ENCODE peak calls at places on chromosome 9, in eight cellular contexts. A, U, T, K, I, D, F and L are unnamed samples.

GRCh38 chr9:4375424-4376195 is 75.7 kb upstream of the GLIS3 start:
- DNase-seq in A (peak; percentile 27), U (no peak), F (no peak), K (peak; percentile 89), T (no peak), I (no peak), D (peak; percentile 93), L (no peak)

GRCh38 chr9:37732086-37732744 is 21.4 kb upstream of the TRMT10B start:
- DNase-seq in F (peak; percentile 55), I (no peak), T (no peak), A (peak; percentile 84), K (no peak), U (no peak), D (peak; percentile 44), L (no peak)

GRCh38 chr9:136119259-136120118 is 814 bp upstream of the TMEM250 start:
- DNase-seq in F (peak; percentile 48), U (no peak), K (peak; percentile 70), A (peak; percentile 77), I (no peak), D (peak; percentile 69), T (peak; percentile 47), L (no peak)

GRCh38 chr9:134591082-134591571 is 50.5 kb upstream of the COL5A1 start:
- DNase-seq in F (no peak), U (no peak), I (no peak), K (peak; percentile 74), A (no peak), T (no peak), D (peak; percentile 62), L (no peak)

GRCh38 chr9:106859957-106860715 is 2.8 kb upstream of the ZNF462 start:
- DNase-seq in I (no peak), F (peak; percentile 32), T (peak; percentile 71), D (peak; percentile 11), K (no peak), A (peak; percentile 54), U (no peak), L (no peak)

GRCh38 chr9:109108318-109108717 is 11.4 kb downstream of the TMEM245 start:
- DNase-seq in U (no peak), F (no peak), A (no peak), D (peak; percentile 62), K (peak; percentile 43), T (no peak), I (no peak), L (no peak)

GRCh38 chr9:83688921-83689320 is 18.8 kb downstream of the UBQLN1 start:
- DNase-seq in T (no peak), D (no peak), F (no peak), A (no peak), K (no peak), I (no peak), U (no peak), L (no peak)

GRCh38 chr9:4297795-4298254 is 2.0 kb downstream of the GLIS3 start:
- DNase-seq in U (no peak), I (peak; percentile 32), F (no peak), K (peak; percentile 81), D (peak; percentile 79), T (peak; percentile 67), A (peak; percentile 74), L (no peak)

GRCh38 chr9:76458903-76459690 is at the start of gene GCNT1:
- DNase-seq in I (peak; percentile 69), A (peak; percentile 52), K (peak; percentile 83), U (peak; percentile 69), D (peak; percentile 71), T (peak; percentile 97), F (peak; percentile 84), L (peak; percentile 54)

GRCh38 chr9:130939405-130939941 is 426 bp upstream of the FIBCD1 start:
- DNase-seq in F (no peak), T (no peak), I (no peak), D (no peak), A (peak; percentile 69), U (no peak), K (peak; percentile 62), L (no peak)

GRCh38 chr9:28052104-28052503 is 478.8 kb upstream of the C9orf72 start:
- DNase-seq in K (no peak), U (no peak), D (no peak), A (no peak), I (no peak), T (no peak), F (no peak), L (no peak)

GRCh38 chr9:21465859-21466518 is 16.1 kb downstream of the IFNE start:
- DNase-seq in I (no peak), T (no peak), F (peak; percentile 0), U (no peak), D (peak; percentile 70), A (peak; percentile 32), K (peak; percentile 68), L (no peak)

GRCh38 chr9:98859941-98860340 is 52.5 kb downstream of the GALNT12 start:
- DNase-seq in A (no peak), F (no peak), U (no peak), I (no peak), T (no peak), D (no peak), K (no peak), L (no peak)

GRCh38 chr9:124551472-124552339 is 44.5 kb upstream of the NR5A1 start:
- DNase-seq in T (peak; percentile 42), K (peak; percentile 79), F (peak; percentile 43), U (no peak), A (peak; percentile 66), D (peak; percentile 75), I (no peak), L (peak; percentile 24)

GRCh38 chr9:133715866-133716563 is 22.1 kb downstream of the SARDH start:
- DNase-seq in U (no peak), T (no peak), F (peak; percentile 66), D (peak; percentile 26), I (no peak), A (peak; percentile 85), K (no peak), L (no peak)

GRCh38 chr9:73575071-73575470 is 423.4 kb downstream of the ANXA1 start:
- DNase-seq in D (no peak), U (peak; percentile 6), K (no peak), T (no peak), A (no peak), F (no peak), I (no peak), L (no peak)

GRCh38 chr9:110996436-110997224 is 41.6 kb downstream of the LPAR1 start:
- DNase-seq in I (no peak), A (no peak), K (peak; percentile 77), U (no peak), T (peak; percentile 52), F (no peak), D (peak; percentile 85), L (no peak)

GRCh38 chr9:37904647-37905505 is 949 bp upstream of the SLC25A51 start:
- DNase-seq in T (no peak), F (no peak), D (peak; percentile 65), A (peak; percentile 56), U (no peak), I (no peak), K (peak; percentile 72), L (no peak)

GRCh38 chr9:124033967-124034366 is 22.4 kb downstream of the LHX2 start:
- DNase-seq in D (no peak), T (no peak), K (no peak), I (no peak), A (no peak), U (no peak), F (no peak), L (no peak)

GRCh38 chr9:134533850-134534585 is 107.6 kb upstream of the COL5A1 start:
- DNase-seq in K (no peak), D (no peak), I (no peak), U (no peak), A (no peak), T (no peak), F (no peak), L (no peak)

GRCh38 chr9:99489043-99489378 is 266.9 kb downstream of the SEC61B start:
- DNase-seq in K (peak; percentile 83), T (no peak), U (no peak), I (no peak), A (peak; percentile 51), D (peak; percentile 96), F (no peak), L (no peak)

GRCh38 chr9:71001780-71002386 is 119.5 kb downstream of the TRPM3 start:
- DNase-seq in F (peak; percentile 11), U (no peak), I (no peak), K (peak; percentile 46), A (peak; percentile 3), T (peak; percentile 28), D (peak; percentile 41), L (no peak)

GRCh38 chr9:113720495-113720894 is 155.6 kb upstream of the ZNF618 start:
- DNase-seq in I (no peak), U (no peak), T (no peak), A (no peak), D (no peak), F (no peak), K (no peak), L (no peak)

GRCh38 chr9:74951107-74951720 is 1.5 kb downstream of the C9orf40 start:
- DNase-seq in U (no peak), A (no peak), I (no peak), D (no peak), K (no peak), T (no peak), F (no peak), L (no peak)

GRCh38 chr9:76697110-76697509 is 67.1 kb upstream of the PCA3 start:
- DNase-seq in A (no peak), F (no peak), K (no peak), D (no peak), I (no peak), U (no peak), T (no peak), L (no peak)

GRCh38 chr9:90162819-90163218 is 479.8 kb downstream of the DIRAS2 start:
- DNase-seq in K (no peak), T (peak; percentile 43), U (no peak), A (no peak), I (no peak), D (no peak), F (no peak), L (no peak)

GRCh38 chr9:36325081-36325828 is 67.0 kb upstream of the GNE start:
- DNase-seq in I (no peak), A (no peak), D (no peak), T (no peak), F (no peak), U (no peak), K (no peak), L (no peak)

GRCh38 chr9:117145811-117146490 is 268.9 kb downstream of the ASTN2 start:
- DNase-seq in F (no peak), I (no peak), K (no peak), T (no peak), D (no peak), A (no peak), U (peak; percentile 67), L (no peak)

GRCh38 chr9:2181794-2182193 is 166.6 kb downstream of the SMARCA2 start:
- DNase-seq in F (no peak), T (peak; percentile 17), K (peak; percentile 50), A (peak; percentile 47), I (no peak), D (peak; percentile 40), U (no peak), L (no peak)

GRCh38 chr9:7780261-7780988 is 19.2 kb downstream of the DMAC1 start:
- DNase-seq in U (no peak), A (no peak), I (no peak), F (no peak), T (no peak), K (peak; percentile 55), D (peak; percentile 67), L (no peak)

GRCh38 chr9:119509291-119509905 is 140.2 kb upstream of the BRINP1 start:
- DNase-seq in T (no peak), A (no peak), I (no peak), U (no peak), D (no peak), K (peak; percentile 11), F (no peak), L (no peak)